ENCODE peak calls at places on chromosome 7, in seven cellular contexts. U, W, Q, J, C, D and K are unnamed samples. For H3K36me3, the result is how much of the 10 kb centered on the place peaks cover.

GRCh38 chr7:79520543-79520942 is 67.1 kb upstream of the MAGI2 start:
- DNase-seq in D (no peak), Q (no peak), C (no peak), J (no peak), U (no peak), W (no peak), K (no peak)

GRCh38 chr7:45184326-45185027 is 26.9 kb downstream of the RAMP3 start:
- DNase-seq in J (no peak), W (no peak), C (peak), D (peak), Q (peak), U (no peak), K (no peak)

GRCh38 chr7:102152672-102153585 is 133.7 kb upstream of the SH2B2 start:
- DNase-seq in W (no peak), J (no peak), D (no peak), C (no peak), Q (peak), U (no peak), K (no peak)

GRCh38 chr7:8155836-8156235 is 106.1 kb downstream of the ICA1 start:
- DNase-seq in C (no peak), Q (no peak), J (no peak), D (no peak), W (no peak), U (no peak), K (no peak)

GRCh38 chr7:85682819-85683218 is 496.0 kb upstream of the SEMA3D start:
- DNase-seq in D (no peak), U (no peak), C (no peak), J (no peak), W (no peak), Q (no peak), K (no peak)

GRCh38 chr7:84251183-84251845 is 56.7 kb upstream of the SEMA3A start:
- DNase-seq in Q (no peak), D (no peak), U (no peak), W (no peak), J (no peak), C (no peak), K (no peak)

GRCh38 chr7:130515315-130516047 is 23.6 kb downstream of the MEST start:
- DNase-seq in C (no peak), D (no peak), U (no peak), Q (no peak), W (no peak), J (no peak), K (no peak)

GRCh38 chr7:43108255-43109011 is 4.0 kb upstream of the HECW1 start:
- DNase-seq in W (no peak), U (peak), D (peak), Q (no peak), J (peak), C (peak), K (no peak)

GRCh38 chr7:131007439-131008330 is 273.7 kb upstream of the KLF14 start:
- DNase-seq in J (no peak), Q (peak), D (peak), W (peak), C (peak), U (peak), K (no peak)

GRCh38 chr7:55641273-55641691 is 69.0 kb upstream of the VOPP1 start:
- DNase-seq in C (peak), W (peak), D (no peak), J (no peak), U (peak), Q (peak), K (peak)

GRCh38 chr7:104642551-104642950 is 314.1 kb downstream of the LHFPL3 start:
- DNase-seq in U (no peak), D (no peak), W (no peak), J (no peak), C (no peak), Q (no peak), K (no peak)

GRCh38 chr7:77600952-77601351 is 63.9 kb downstream of the PTPN12 start:
- DNase-seq in J (no peak), C (no peak), Q (no peak), U (no peak), D (no peak), W (no peak), K (no peak)

GRCh38 chr7:20735346-20736065 is 51.2 kb downstream of the SP8 start:
- DNase-seq in C (no peak), J (no peak), D (no peak), U (no peak), Q (no peak), W (no peak), K (no peak)

GRCh38 chr7:54664235-54665228 is 94.5 kb downstream of the SEC61G start:
- DNase-seq in Q (no peak), J (peak), D (no peak), C (peak), W (no peak), U (peak), K (no peak)

GRCh38 chr7:31100445-31100844 is 48.3 kb downstream of the ADCYAP1R1 start:
- DNase-seq in J (no peak), W (no peak), D (peak), U (no peak), Q (no peak), C (no peak), K (no peak)

GRCh38 chr7:131517218-131517923 is 39.1 kb downstream of the PODXL start:
- DNase-seq in W (no peak), C (no peak), U (no peak), Q (no peak), J (no peak), D (peak), K (no peak)

GRCh38 chr7:103797647-103798307 is 191.7 kb downstream of the RELN start:
- DNase-seq in D (no peak), W (no peak), C (no peak), U (no peak), Q (no peak), J (no peak), K (no peak)

GRCh38 chr7:79434098-79434497 is 19.4 kb downstream of the MAGI2 start:
- DNase-seq in C (no peak), U (no peak), Q (no peak), W (no peak), J (no peak), D (no peak), K (no peak)

GRCh38 chr7:100671353-100672327 is 1.9 kb upstream of the GNB2 start:
- DNase-seq in U (no peak), C (no peak), D (no peak), Q (no peak), W (no peak), J (no peak), K (no peak)

DNA sequence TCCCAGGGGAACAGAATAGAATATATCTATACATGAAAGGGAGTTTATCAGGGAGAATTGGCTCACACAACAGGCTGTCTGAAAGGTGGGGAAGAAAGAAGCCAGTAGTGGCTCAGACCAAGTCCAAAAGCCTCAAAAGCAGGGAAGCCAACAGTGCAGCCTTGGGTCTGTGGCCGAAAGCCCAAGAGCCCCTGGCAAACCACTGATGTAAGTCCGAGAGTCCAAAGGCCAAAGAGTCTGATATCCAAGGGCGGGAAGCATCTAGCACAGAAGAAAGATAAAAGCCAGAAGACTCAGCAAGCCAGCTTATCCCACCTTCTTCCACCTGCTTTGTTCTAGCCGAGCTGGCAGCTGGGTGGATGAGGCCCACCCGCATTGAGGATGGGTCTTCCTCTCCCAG is 172.5 kb downstream of the CCDC71L start:
- DNase-seq in W (no peak), C (no peak), J (no peak), U (no peak), D (no peak), Q (no peak), K (no peak)
- H3K36me3 ChIP-seq in W (under half), C (under half), J (under half), U (under half), D (under half), Q (under half), K (under half)

DNA sequence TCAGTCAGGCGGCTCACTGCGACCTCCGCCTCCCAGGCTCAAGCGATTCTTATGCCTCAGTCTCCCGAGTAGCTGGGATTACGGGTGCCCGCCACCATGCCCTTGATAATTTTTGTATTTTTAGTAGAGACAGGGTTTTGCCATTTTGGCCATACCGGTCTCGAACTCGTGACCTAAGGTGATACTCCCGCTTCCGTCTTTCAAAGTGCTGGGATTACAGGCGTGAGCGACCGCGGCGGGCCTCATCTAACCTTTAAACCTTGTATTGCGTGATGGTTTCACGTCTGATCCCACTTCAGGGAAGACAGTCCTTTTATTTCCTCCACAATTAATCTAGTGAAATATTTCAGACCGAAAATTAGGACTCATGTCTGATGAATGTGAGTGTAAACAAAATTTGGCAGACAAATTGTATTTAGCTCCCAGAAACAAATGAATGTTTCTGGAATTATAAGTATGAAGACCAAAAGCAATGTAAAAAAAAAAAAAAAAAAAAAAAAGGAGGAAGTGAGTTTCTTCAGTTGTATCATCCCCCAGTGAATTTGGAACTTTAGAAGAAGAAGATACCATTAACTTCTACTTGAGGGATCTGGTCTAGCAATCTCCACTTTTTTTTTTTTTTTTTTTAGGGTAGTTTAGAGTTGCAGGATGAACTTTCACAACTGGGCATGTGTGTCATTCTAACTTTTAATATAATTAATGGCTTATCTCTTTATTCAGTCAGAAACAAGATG is 1.6 kb downstream of the NUP42 start:
- DNase-seq in U (no peak), Q (no peak), C (no peak), J (no peak), D (no peak), W (no peak), K (no peak)
- H3K4me3 ChIP-seq in U (peak), Q (no peak), C (no peak), J (peak), D (peak), W (peak), K (no peak)

GRCh38 chr7:27142562-27143021 is 889 bp downstream of the HOXA5 start:
- DNase-seq in C (no peak), Q (no peak), W (no peak), J (no peak), D (no peak), U (no peak), K (no peak)
- H3K36me3 ChIP-seq in C (under half), Q (under half), W (under half), J (under half), D (under half), U (under half), K (under half)

GRCh38 chr7:137969828-137970227 is 32.1 kb downstream of the CREB3L2 start:
- DNase-seq in C (no peak), W (no peak), U (no peak), J (no peak), Q (no peak), D (no peak), K (no peak)

GRCh38 chr7:137966636-137967142 is 35.2 kb downstream of the CREB3L2 start:
- DNase-seq in U (no peak), Q (no peak), W (no peak), J (no peak), D (no peak), C (no peak), K (no peak)

GRCh38 chr7:137967143-137968018 is 34.5 kb downstream of the CREB3L2 start:
- DNase-seq in Q (no peak), W (no peak), U (no peak), J (no peak), C (no peak), D (peak), K (no peak)

GRCh38 chr7:137968890-137969289 is 33.0 kb downstream of the CREB3L2 start:
- DNase-seq in W (no peak), J (no peak), D (peak), U (no peak), C (no peak), Q (no peak), K (no peak)

DNA sequence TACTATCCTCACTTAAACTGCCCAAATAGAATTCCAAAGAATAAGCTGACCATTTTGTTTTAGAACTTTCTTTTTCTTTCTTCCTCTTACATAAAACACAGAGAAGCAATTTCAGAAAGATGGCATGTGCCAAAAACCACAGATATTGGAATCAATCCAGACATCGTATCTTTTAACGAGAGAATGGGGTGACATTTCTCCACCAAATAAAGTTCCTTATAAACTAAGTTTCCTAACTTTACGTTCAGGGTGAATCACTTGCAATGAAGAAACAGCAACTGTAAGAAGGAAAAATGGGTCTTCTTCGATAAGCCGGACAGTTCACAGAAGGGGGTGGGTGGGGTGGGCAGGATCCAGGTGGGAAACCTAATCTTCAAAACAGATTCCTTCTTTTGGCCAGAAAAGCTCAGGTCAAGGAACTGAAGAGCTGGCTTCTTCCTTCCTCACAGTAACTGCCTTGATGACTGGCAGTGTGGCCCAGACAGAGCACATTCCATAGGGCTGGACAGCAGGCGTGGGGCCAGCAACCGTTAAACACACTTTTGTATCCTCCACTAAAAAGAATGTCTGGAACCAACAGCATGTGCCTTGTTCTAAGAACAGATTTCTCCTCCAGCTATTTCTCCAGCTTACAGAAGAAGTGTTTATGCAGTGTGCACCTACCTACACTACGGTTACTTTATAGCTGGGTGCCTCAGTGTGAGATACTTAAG is 31.5 kb downstream of the CREB3L2 start:
- DNase-seq in U (no peak), D (peak), W (no peak), J (peak), C (peak), Q (no peak), K (no peak)
- H3K4me3 ChIP-seq in U (no peak), D (peak), W (no peak), J (no peak), C (no peak), Q (no peak), K (no peak)

GRCh38 chr7:134948736-134949135 is 37.6 kb upstream of the AGBL3 start:
- DNase-seq in W (no peak), J (no peak), D (no peak), Q (no peak), U (no peak), C (no peak), K (no peak)
- H3K36me3 ChIP-seq in W (under half), J (half or more), D (half or more), Q (under half), U (under half), C (half or more), K (under half)